ENCODE peak calls at places on chromosomes 7 and 10, in ten cellular contexts. K, P, F, U, Y, H, E, B, J and T are unnamed samples.

GRCh38 chr10:13758761-13759160 is 172.0 kb downstream of the PRPF18 start:
- DNase-seq in J (no peak), Y (no peak), F (no peak), U (no peak), P (no peak), H (no peak), E (no peak), K (no peak), B (no peak), T (no peak)

GRCh38 chr7:24755541-24756416 is 1.5 kb downstream of the GSDME start:
- DNase-seq in U (no peak), B (no peak), H (no peak), Y (no peak), E (peak), J (no peak), P (no peak), K (no peak), F (no peak), T (no peak)

GRCh38 chr7:12494354-12495024 is 76.0 kb upstream of the SCIN start:
- DNase-seq in P (no peak), H (no peak), B (no peak), K (no peak), J (no peak), F (no peak), Y (no peak), E (no peak), U (no peak), T (no peak)

GRCh38 chr7:132092106-132092505 is 484.2 kb downstream of the PLXNA4 start:
- DNase-seq in B (no peak), K (no peak), P (no peak), H (no peak), U (no peak), F (no peak), J (no peak), Y (no peak), E (no peak), T (no peak)

GRCh38 chr10:28800144-28800543 is 122.8 kb downstream of the BAMBI start:
- DNase-seq in B (no peak), U (no peak), P (no peak), K (no peak), H (no peak), Y (no peak), J (no peak), E (peak), F (no peak), T (no peak)

GRCh38 chr10:121041906-121042305 is 190.7 kb downstream of the WDR11 start:
- DNase-seq in U (no peak), H (no peak), J (no peak), K (no peak), F (no peak), E (no peak), P (no peak), B (no peak), Y (no peak), T (no peak)

GRCh38 chr7:24778543-24779282 is 21.4 kb upstream of the GSDME start:
- DNase-seq in F (no peak), P (no peak), U (peak), K (no peak), Y (peak), E (peak), H (no peak), B (peak), J (no peak), T (peak)

GRCh38 chr7:47405921-47406765 is 175.8 kb downstream of the TNS3 start:
- DNase-seq in E (peak), B (no peak), J (peak), U (peak), H (peak), F (peak), Y (peak), K (peak), P (no peak), T (peak)

GRCh38 chr7:79647711-79648110 is 194.2 kb upstream of the MAGI2 start:
- DNase-seq in P (peak), U (no peak), K (no peak), E (no peak), J (no peak), F (no peak), H (no peak), B (no peak), Y (no peak), T (no peak)

GRCh38 chr7:83162402-83163256 is at the start of gene PCLO:
- DNase-seq in J (peak), B (no peak), P (peak), E (peak), F (peak), Y (peak), U (peak), H (peak), K (peak), T (peak)

GRCh38 chr7:140390466-140391190 is 7.7 kb downstream of the SLC37A3 start:
- DNase-seq in Y (no peak), K (no peak), B (no peak), H (no peak), P (peak), U (peak), E (peak), F (no peak), J (no peak), T (no peak)

GRCh38 chr10:97072851-97073665 is 112.7 kb downstream of the SLIT1 start:
- DNase-seq in E (peak), F (peak), K (peak), B (peak), J (peak), Y (peak), P (peak), U (peak), H (peak), T (peak)

GRCh38 chr10:132387723-132388210 is 9.2 kb upstream of the PWWP2B start:
- DNase-seq in J (peak), E (peak), B (no peak), K (peak), U (peak), P (peak), H (peak), Y (peak), F (peak), T (peak)

GRCh38 chr10:86757110-86757790 is 831 bp downstream of the BMPR1A start:
- DNase-seq in F (peak), B (no peak), E (peak), Y (peak), H (peak), P (peak), K (peak), J (peak), U (peak), T (peak)

GRCh38 chr7:80151274-80151665 is 16.6 kb downstream of the GNAI1 start:
- DNase-seq in U (no peak), H (no peak), J (no peak), B (no peak), E (peak), K (no peak), Y (no peak), P (no peak), F (no peak), T (no peak)

DNA sequence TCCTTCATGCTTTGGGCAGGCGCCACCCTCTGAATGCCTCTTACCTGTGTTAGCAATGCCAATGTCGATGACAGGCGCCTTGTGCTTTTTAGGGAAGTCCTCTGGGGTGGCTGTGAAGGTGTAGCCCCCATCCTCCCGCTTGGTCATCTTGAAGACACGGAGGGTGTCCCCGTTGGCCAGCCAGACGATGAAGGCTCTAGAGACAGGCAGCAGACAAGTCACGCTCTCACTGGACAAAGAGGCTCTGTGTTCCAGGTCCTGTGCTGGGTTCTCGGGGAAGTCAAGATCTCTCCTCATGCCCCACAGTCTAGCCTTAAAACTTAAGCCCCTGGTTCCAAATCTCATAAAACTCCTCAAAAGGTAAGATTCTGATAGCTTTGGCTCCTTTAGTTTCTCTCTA is 5.1 kb downstream of the TBL2 start:
- DNase-seq in J (no peak), F (no peak), B (no peak), H (no peak), P (peak), Y (no peak), K (no peak), E (no peak), U (no peak), T (no peak)
- TF ChIP-seq POLR2A in J (no peak), F (no peak), B (no peak), H (no peak), P (no peak), Y (no peak), K (no peak), E (no peak), U (no peak), T (no peak)

GRCh38 chr7:36851382-36851781 is 127.1 kb upstream of the AOAH start:
- DNase-seq in J (no peak), E (no peak), B (peak), Y (no peak), F (no peak), K (no peak), H (no peak), U (no peak), P (no peak), T (no peak)

GRCh38 chr7:36855330-36855729 is 131.0 kb upstream of the AOAH start:
- DNase-seq in H (no peak), K (no peak), E (no peak), U (no peak), B (peak), P (no peak), J (no peak), Y (no peak), F (no peak), T (no peak)

GRCh38 chr7:36852931-36853330 is 128.6 kb upstream of the AOAH start:
- DNase-seq in B (peak), U (no peak), E (no peak), P (no peak), Y (no peak), J (no peak), H (no peak), K (no peak), F (no peak), T (no peak)

GRCh38 chr7:36852017-36852416 is 127.7 kb upstream of the AOAH start:
- DNase-seq in B (peak), P (no peak), F (no peak), K (no peak), E (no peak), J (no peak), H (no peak), Y (no peak), U (no peak), T (no peak)

GRCh38 chr7:36854652-36855051 is 130.4 kb upstream of the AOAH start:
- DNase-seq in E (no peak), F (no peak), H (no peak), B (peak), K (no peak), U (no peak), Y (no peak), J (no peak), P (no peak), T (no peak)
- H3K27ac ChIP-seq in E (no peak), F (no peak), H (no peak), B (no peak), K (no peak), U (no peak), Y (no peak), J (no peak), P (no peak), T (no peak)

GRCh38 chr7:139139150-139139549 is 29.6 kb upstream of the ZC3HAV1 start:
- DNase-seq in E (no peak), J (no peak), F (no peak), H (no peak), K (no peak), P (no peak), U (no peak), Y (no peak), B (no peak), T (no peak)

GRCh38 chr7:139127648-139128047 is 18.1 kb upstream of the ZC3HAV1 start:
- DNase-seq in B (no peak), P (no peak), F (peak), J (no peak), K (no peak), Y (no peak), U (no peak), E (peak), H (no peak), T (no peak)

GRCh38 chr7:139131622-139132021 is 22.1 kb upstream of the ZC3HAV1 start:
- DNase-seq in F (no peak), U (no peak), Y (no peak), K (no peak), H (no peak), J (no peak), B (no peak), P (no peak), E (no peak), T (no peak)

DNA sequence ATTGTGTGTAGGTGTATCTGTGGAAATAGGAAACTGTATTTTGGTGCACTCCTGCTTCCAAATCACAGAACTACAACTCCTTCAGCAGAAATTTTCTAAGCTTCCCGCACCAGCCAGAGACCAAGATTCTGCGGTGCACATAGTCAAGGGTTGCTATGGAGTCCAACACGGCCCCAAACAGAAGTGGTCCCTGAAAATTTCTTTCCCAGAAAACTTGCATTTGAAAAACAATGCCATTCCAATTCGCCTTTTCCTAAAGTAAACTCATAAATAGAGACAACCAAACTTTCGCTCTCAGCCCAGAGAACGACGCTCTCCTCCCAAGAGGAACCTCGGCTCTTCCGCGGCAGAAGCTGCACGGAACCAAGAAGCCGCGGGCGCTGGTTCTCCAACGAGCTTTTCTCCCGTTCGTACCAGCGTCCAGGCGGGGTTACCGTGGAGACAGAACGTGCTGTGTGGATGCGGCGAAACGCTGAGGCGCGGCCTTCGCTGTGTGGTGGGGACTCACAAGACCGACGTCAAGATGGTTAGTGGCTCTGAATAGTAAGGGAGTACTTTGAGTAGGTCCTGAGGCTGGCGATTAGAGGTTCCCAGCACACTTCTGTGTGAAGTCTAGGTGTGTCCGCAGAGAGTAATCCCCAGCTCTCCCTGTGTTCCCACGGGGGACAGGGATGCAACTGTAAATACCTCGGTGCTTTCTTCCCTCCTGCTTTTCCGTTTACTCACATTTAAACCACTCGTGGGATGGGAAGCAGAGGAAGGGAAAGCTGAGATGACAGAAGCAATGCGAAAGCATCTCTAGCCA is 24.0 kb upstream of the ZC3HAV1 start:
- DNase-seq in U (peak), B (peak), F (peak), E (peak), K (peak), P (peak), J (peak), Y (peak), H (peak), T (peak)
- TF ChIP-seq POLR2A in U (no peak), B (no peak), F (peak), E (no peak), K (no peak), P (no peak), J (peak), Y (no peak), H (no peak), T (no peak)

GRCh38 chr10:4638116-4638515 is 187.9 kb upstream of the AKR1E2 start:
- DNase-seq in Y (no peak), U (no peak), P (peak), H (no peak), B (no peak), K (no peak), J (no peak), F (no peak), E (no peak), T (no peak)
- H3K27ac ChIP-seq in Y (no peak), U (no peak), P (no peak), H (no peak), B (no peak), K (no peak), J (no peak), F (no peak), E (no peak), T (no peak)

GRCh38 chr10:74651565-74651964 is 174.8 kb upstream of the KAT6B start:
- DNase-seq in F (no peak), B (no peak), E (no peak), H (no peak), K (no peak), U (no peak), J (no peak), P (no peak), Y (no peak), T (no peak)
- TF ChIP-seq POLR2A in F (no peak), B (no peak), E (no peak), H (no peak), K (no peak), U (no peak), J (no peak), P (no peak), Y (no peak), T (no peak)

DNA sequence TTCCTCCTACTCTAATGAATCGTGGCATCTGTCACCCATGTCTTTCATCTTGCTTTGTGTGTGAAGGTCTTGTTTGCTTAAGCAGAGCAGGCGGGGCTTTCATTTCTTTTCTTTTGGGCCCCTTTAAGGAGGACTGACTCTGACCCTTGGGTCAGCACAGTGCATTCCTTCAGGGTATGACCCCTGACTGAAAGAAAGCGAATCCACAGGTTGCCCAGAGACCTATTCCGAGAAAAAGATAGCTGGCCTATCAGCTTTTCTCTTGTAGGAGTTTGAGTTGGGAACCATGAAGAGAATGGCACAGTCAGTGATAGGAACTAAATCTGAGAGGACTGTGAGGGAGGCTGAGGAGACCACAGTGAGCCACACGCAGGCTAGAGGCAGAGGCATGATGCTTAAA is 193.2 kb upstream of the CDCA7L start:
- DNase-seq in H (no peak), F (no peak), J (no peak), Y (no peak), U (no peak), B (no peak), K (no peak), P (no peak), E (no peak), T (no peak)
- H3K27ac ChIP-seq in H (no peak), F (no peak), J (no peak), Y (no peak), U (no peak), B (no peak), K (no peak), P (no peak), E (no peak), T (no peak)

GRCh38 chr7:50531928-50532327 is 33.3 kb downstream of the DDC start:
- DNase-seq in F (no peak), U (peak), K (no peak), P (no peak), J (no peak), Y (no peak), B (peak), E (peak), H (no peak), T (no peak)
- TF ChIP-seq POLR2A in F (no peak), U (no peak), K (no peak), P (no peak), J (no peak), Y (no peak), B (no peak), E (no peak), H (no peak), T (no peak)

DNA sequence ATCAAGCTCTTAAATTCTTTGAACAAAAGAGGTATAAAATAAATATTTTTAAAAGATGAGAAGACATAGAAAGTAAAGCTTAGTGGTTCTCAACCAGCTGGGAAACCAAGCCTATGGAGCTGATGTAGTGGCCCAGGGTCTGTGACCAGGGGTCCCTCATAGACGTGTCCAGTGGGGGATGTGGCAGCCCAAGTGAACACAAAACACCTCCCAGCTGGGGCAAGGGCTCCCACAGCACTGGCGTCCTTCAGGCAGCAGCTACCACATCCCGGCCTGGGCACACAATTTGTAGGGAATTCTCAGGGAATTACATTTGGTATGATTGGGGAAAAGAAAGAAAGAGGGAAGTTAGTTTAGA is 17.8 kb upstream of the CCDC71L start:
- DNase-seq in E (no peak), K (no peak), F (no peak), B (no peak), P (no peak), U (no peak), H (no peak), Y (no peak), J (no peak), T (no peak)
- H3K27ac ChIP-seq in E (no peak), K (no peak), F (peak), B (no peak), P (no peak), U (no peak), H (no peak), Y (no peak), J (no peak), T (no peak)

GRCh38 chr10:63703113-63703670 is 182.0 kb downstream of the REEP3 start:
- DNase-seq in U (peak), J (no peak), F (no peak), H (no peak), Y (no peak), K (no peak), E (peak), P (no peak), B (no peak), T (no peak)
- TF ChIP-seq POLR2A in U (no peak), J (no peak), F (no peak), H (no peak), Y (no peak), K (no peak), E (no peak), P (no peak), B (no peak), T (no peak)

GRCh38 chr10:61463035-61463909 is 10.1 kb upstream of the TMEM26 start:
- DNase-seq in H (no peak), J (no peak), P (no peak), U (no peak), Y (no peak), B (no peak), K (no peak), E (peak), F (no peak), T (no peak)
- H3K27ac ChIP-seq in H (no peak), J (no peak), P (no peak), U (no peak), Y (peak), B (no peak), K (no peak), E (no peak), F (no peak), T (no peak)